ENCODE peak calls at places on chromosome 6, in ten cellular contexts. X, Y, U, F, D, M, P, K, N and O are unnamed samples. For H3K27me3, the result is how much of the 10 kb centered on the place peaks cover.

GRCh38 chr6:71288228-71289038 is at the start of gene OGFRL1:
- DNase-seq in X (peak), Y (peak), U (peak), F (peak), D (peak), M (peak), P (peak), K (peak), N (peak), O (peak)

GRCh38 chr6:26351544-26351953 is 13.4 kb upstream of the BTN3A2 start:
- DNase-seq in X (no peak), Y (no peak), U (no peak), F (no peak), D (no peak), M (no peak), P (no peak), K (no peak), N (peak), O (no peak)

GRCh38 chr6:113630738-113631535 is 226.2 kb upstream of the MARCKS start:
- DNase-seq in X (no peak), Y (no peak), U (no peak), F (no peak), D (peak), M (peak), P (no peak), K (no peak), N (no peak), O (no peak)

GRCh38 chr6:159874475-159874874 is 16.3 kb upstream of the MAS1 start:
- DNase-seq in X (no peak), Y (no peak), U (peak), F (peak), D (no peak), M (peak), P (no peak), K (no peak), N (no peak), O (peak)

GRCh38 chr6:116254297-116254724 is 436 bp upstream of the TSPYL4 start:
- DNase-seq in X (no peak), Y (no peak), U (no peak), F (no peak), D (no peak), M (no peak), P (no peak), K (no peak), N (no peak), O (no peak)

GRCh38 chr6:75752365-75752764 is 3.3 kb downstream of the MYO6 start:
- DNase-seq in X (no peak), Y (no peak), U (no peak), F (no peak), D (no peak), M (no peak), P (no peak), K (no peak), N (no peak), O (no peak)

GRCh38 chr6:92428443-92428842 is 990.9 kb downstream of the EPHA7 start:
- DNase-seq in X (no peak), Y (no peak), U (no peak), F (no peak), D (no peak), M (no peak), P (no peak), K (no peak), N (no peak), O (no peak)

GRCh38 chr6:153537422-153537821 is 406.3 kb upstream of the RGS17 start:
- DNase-seq in X (no peak), Y (no peak), U (no peak), F (no peak), D (no peak), M (no peak), P (no peak), K (no peak), N (no peak), O (no peak)

GRCh38 chr6:81614292-81614691 is 138.2 kb downstream of the TENT5A start:
- DNase-seq in X (no peak), Y (peak), U (no peak), F (no peak), D (no peak), M (peak), P (no peak), K (no peak), N (peak), O (no peak)

GRCh38 chr6:119173249-119174084 is 95.0 kb upstream of the FAM184A start:
- DNase-seq in X (no peak), Y (no peak), U (no peak), F (no peak), D (no peak), M (no peak), P (no peak), K (no peak), N (peak), O (no peak)

GRCh38 chr6:25172819-25173218 is 106.4 kb upstream of the CARMIL1 start:
- DNase-seq in X (no peak), Y (no peak), U (no peak), F (no peak), D (no peak), M (peak), P (no peak), K (no peak), N (no peak), O (no peak)

GRCh38 chr6:37019065-37019450 is 13.6 kb downstream of the FGD2 start:
- DNase-seq in X (no peak), Y (no peak), U (no peak), F (no peak), D (no peak), M (peak), P (no peak), K (no peak), N (peak), O (no peak)

GRCh38 chr6:149896491-149896890 is 1.4 kb downstream of the RAET1E start:
- DNase-seq in X (no peak), Y (no peak), U (no peak), F (no peak), D (no peak), M (no peak), P (no peak), K (no peak), N (peak), O (peak)

GRCh38 chr6:131135244-131136020 is at the start of gene AKAP7:
- DNase-seq in X (peak), Y (peak), U (peak), F (peak), D (peak), M (peak), P (peak), K (peak), N (peak), O (peak)

GRCh38 chr6:3977875-3978711 is 100.8 kb downstream of the FAM217A start:
- DNase-seq in X (peak), Y (peak), U (peak), F (peak), D (no peak), M (peak), P (no peak), K (no peak), N (peak), O (no peak)

GRCh38 chr6:166922937-166923336 is 33.4 kb downstream of the RNASET2 start:
- DNase-seq in X (no peak), Y (no peak), U (no peak), F (no peak), D (no peak), M (no peak), P (no peak), K (no peak), N (no peak), O (no peak)

GRCh38 chr6:104969785-104970581 is 13.1 kb downstream of the LIN28B start:
- DNase-seq in X (no peak), Y (no peak), U (no peak), F (no peak), D (no peak), M (no peak), P (no peak), K (no peak), N (peak), O (no peak)

GRCh38 chr6:43873806-43874714 is 104.0 kb downstream of the VEGFA start:
- DNase-seq in X (no peak), Y (peak), U (no peak), F (no peak), D (no peak), M (peak), P (no peak), K (no peak), N (no peak), O (no peak)

GRCh38 chr6:3940703-3941102 is 91.5 kb downstream of the FAM50B start:
- DNase-seq in X (no peak), Y (no peak), U (no peak), F (no peak), D (no peak), M (no peak), P (no peak), K (no peak), N (no peak), O (no peak)

GRCh38 chr6:118875672-118876071 is 18.3 kb upstream of the ASF1A start:
- DNase-seq in X (no peak), Y (no peak), U (no peak), F (no peak), D (no peak), M (no peak), P (no peak), K (no peak), N (no peak), O (no peak)

GRCh38 chr6:151060096-151060741 is 179.5 kb upstream of the AKAP12 start:
- DNase-seq in X (no peak), Y (peak), U (no peak), F (no peak), D (no peak), M (no peak), P (no peak), K (no peak), N (no peak), O (no peak)

GRCh38 chr6:36757206-36757605 is 59.6 kb downstream of the RAB44 start:
- DNase-seq in X (no peak), Y (peak), U (no peak), F (no peak), D (no peak), M (no peak), P (no peak), K (no peak), N (no peak), O (no peak)

GRCh38 chr6:42197574-42198362 is 3.0 kb upstream of the GUCA1B start:
- DNase-seq in X (no peak), Y (no peak), U (no peak), F (no peak), D (no peak), M (no peak), P (no peak), K (no peak), N (no peak), O (no peak)

GRCh38 chr6:154754152-154754551 is 20.9 kb downstream of the SCAF8 start:
- DNase-seq in X (no peak), Y (no peak), U (no peak), F (no peak), D (no peak), M (no peak), P (no peak), K (no peak), N (no peak), O (no peak)

GRCh38 chr6:31884528-31885035 is 5.8 kb upstream of the SLC44A4 start:
- DNase-seq in X (no peak), Y (no peak), U (no peak), F (no peak), D (no peak), M (no peak), P (no peak), K (no peak), N (no peak), O (no peak)

GRCh38 chr6:112253842-112254816 is at the start of gene LAMA4:
- DNase-seq in X (peak), Y (peak), U (peak), F (peak), D (no peak), M (peak), P (peak), K (peak), N (peak), O (peak)

GRCh38 chr6:144151010-144151727 is 852 bp downstream of the STX11 start:
- DNase-seq in X (no peak), Y (peak), U (peak), F (no peak), D (peak), M (peak), P (peak), K (no peak), N (no peak), O (no peak)

GRCh38 chr6:144149894-144150672 is at the start of gene STX11:
- DNase-seq in X (peak), Y (peak), U (peak), F (peak), D (peak), M (peak), P (peak), K (peak), N (peak), O (peak)

GRCh38 chr6:144149558-144149893 is 791 bp upstream of the STX11 start:
- DNase-seq in X (no peak), Y (peak), U (peak), F (no peak), D (no peak), M (no peak), P (peak), K (no peak), N (no peak), O (no peak)

GRCh38 chr6:144150673-144151009 is 324 bp downstream of the STX11 start:
- DNase-seq in X (peak), Y (no peak), U (peak), F (no peak), D (no peak), M (peak), P (peak), K (no peak), N (peak), O (peak)

DNA sequence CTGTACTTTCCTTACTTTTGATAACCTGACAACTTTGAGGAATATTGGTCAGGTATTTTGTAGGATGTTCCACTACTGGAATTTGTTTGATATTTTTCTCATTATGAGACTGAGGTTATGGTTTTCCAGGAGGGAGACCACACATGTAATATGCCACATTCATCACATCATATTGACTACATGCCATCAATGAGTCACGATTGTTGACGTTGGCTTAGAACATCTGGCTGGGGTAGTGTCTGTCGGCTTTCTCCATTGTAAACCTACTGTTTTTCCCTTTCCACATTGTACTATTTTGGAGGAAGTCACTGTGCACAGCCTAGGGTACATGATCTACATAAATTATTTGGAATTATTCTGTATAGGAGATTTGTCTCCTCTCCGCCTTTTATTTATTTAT is 1.4 kb upstream of the STX11 start:
- DNase-seq in X (no peak), Y (no peak), U (no peak), F (no peak), D (no peak), M (no peak), P (no peak), K (no peak), N (no peak), O (no peak)
- H3K27me3 ChIP-seq in X (under half), Y (under half), U (under half), F (under half), D (under half), M (under half), P (under half), K (under half), N (under half), O (under half)

GRCh38 chr6:2845880-2846208 is 4.2 kb upstream of the SERPINB1 start:
- DNase-seq in X (no peak), Y (no peak), U (no peak), F (no peak), D (no peak), M (no peak), P (no peak), K (no peak), N (no peak), O (no peak)
- H3K27ac ChIP-seq in X (no peak), Y (peak), U (peak), F (peak), D (no peak), M (peak), P (peak), K (peak), N (no peak), O (no peak)

DNA sequence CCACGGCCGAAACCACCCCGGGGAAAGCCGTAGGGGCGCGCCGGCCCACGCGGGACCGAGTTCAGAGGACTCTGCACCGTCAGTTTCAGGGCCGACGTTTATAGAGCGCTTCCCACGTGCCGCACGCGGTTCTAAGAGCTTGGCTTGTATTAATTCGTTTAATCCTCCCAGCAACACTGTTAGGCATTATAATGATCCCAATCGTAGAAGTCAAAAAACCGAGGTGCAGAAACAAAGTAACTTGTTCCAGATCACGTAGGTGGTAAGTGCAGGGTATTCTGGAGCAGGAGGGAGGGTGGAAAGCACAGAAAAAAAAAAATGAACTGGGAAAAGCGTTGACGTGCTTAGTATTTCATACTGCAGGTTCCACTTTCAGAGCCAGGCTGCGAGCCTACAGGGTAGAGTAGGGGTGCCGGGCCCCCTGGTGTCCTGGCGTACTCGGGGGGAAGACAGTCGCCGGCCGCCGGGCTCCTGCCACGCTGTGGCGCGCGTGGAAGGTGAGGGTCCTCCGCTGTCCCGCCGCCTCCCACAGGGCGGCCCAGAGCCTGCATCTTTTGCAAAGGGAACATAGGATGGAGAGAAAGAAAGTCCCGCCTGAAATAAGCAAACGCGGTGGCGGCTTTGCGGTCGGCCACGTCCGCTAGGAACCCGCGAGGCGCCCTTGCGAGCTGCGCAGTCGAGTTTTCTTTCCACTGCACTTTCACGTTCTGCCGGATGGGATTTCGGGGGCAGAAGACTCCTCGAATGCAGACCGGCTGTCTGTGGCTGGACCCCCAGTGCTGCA is 10.2 kb upstream of the FOXF2 start:
- DNase-seq in X (no peak), Y (no peak), U (no peak), F (no peak), D (no peak), M (no peak), P (no peak), K (no peak), N (no peak), O (no peak)
- H3K27me3 ChIP-seq in X (half or more), Y (half or more), U (under half), F (half or more), D (half or more), M (under half), P (half or more), K (half or more), N (half or more), O (under half)

GRCh38 chr6:138800377-138801150 is 4.7 kb downstream of the ECT2L start:
- DNase-seq in X (peak), Y (no peak), U (no peak), F (no peak), D (no peak), M (no peak), P (no peak), K (no peak), N (peak), O (no peak)

GRCh38 chr6:138798028-138798427 is 2.1 kb downstream of the ECT2L start:
- DNase-seq in X (no peak), Y (no peak), U (no peak), F (no peak), D (no peak), M (no peak), P (no peak), K (no peak), N (no peak), O (no peak)

DNA sequence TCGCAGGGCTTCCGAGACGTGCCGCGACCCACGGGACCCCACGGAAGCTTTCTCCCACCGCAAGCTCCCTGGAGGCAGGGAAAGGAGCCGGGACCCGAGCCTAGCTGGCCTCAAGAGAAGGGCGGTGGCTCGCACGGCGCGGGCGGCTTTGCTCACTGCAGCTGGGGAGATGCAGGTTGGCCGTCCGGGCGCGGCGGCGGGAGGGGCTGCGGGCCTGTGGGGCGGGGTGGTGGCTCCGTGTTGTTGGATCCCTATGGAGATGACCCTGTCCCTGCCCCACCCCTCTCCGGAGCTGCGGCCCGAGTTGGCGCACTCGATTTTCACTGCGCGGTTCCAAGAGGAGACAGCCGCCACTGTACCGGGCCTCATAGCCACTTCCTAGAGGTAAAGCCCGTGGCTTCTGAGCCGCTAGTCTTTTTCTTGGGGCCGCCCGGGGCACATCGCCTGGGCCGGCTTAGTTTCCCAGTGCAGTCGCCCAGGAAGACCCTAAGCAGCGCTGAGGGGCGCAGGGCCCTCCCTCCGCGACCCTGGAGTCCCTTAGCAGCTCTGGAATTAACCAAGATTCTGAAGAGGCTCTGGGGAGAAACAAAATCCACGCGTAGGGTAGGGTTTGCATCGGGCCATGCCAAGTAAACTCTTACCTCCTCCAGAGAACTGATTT is at the start of gene ECT2L:
- DNase-seq in X (peak), Y (peak), U (peak), F (peak), D (peak), M (peak), P (peak), K (peak), N (no peak), O (peak)
- H3K27ac ChIP-seq in X (no peak), Y (no peak), U (peak), F (peak), D (no peak), M (no peak), P (peak), K (peak), N (no peak), O (peak)

DNA sequence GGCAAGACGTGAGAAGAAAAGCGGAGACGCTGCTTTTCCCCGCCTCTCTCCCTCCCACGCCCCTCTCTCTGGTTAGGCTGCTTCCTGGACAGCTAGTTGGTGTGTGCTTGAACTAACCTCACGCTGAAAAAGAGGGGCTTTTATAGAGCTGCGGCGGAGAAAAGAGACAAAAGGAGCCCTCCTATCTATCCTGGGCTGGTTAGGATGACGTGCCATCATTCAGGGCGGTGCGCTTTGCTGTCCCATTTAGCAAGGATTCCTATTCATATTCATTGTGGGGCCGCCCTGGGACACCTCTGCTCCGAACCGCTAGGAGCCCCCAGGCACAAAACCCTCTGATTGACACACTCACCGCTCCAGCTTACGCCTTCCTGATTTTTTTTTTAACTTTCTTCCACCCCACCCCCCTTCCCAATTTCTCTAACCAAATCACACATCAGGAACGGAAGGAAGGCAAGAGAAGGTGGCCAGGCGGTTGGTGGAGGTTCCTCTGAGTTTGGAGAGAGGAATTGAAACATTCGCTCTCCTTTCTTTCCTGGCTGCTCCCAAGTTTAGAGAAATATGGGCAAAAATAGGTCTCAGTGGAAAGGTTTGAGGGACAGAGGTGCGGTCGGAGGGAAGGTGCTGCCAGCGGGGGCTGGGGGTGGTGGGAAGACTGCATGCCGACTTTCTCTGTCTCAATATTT is at the start of gene OLIG3:
- DNase-seq in X (peak), Y (no peak), U (no peak), F (no peak), D (no peak), M (no peak), P (no peak), K (no peak), N (no peak), O (no peak)
- H3K27me3 ChIP-seq in X (half or more), Y (half or more), U (under half), F (half or more), D (half or more), M (under half), P (half or more), K (half or more), N (half or more), O (under half)